ENCODE peak calls at places on chromosomes 2 and 18, in four cellular contexts. One of them, this sample, is unnamed.

GRCh38 chr2:151881342-151881741 is 53.1 kb upstream of the ARL5A start:
- DNase-seq in left ventricle myocardium superior: no peak
- DNase-seq in CD8-positive, alpha-beta memory T cell: no peak
- DNase-seq in AG09319: no peak
- DNase-seq in this sample: no peak

GRCh38 chr2:95208101-95208500 is 780 bp downstream of the ZNF892 start:
- DNase-seq in left ventricle myocardium superior: no peak
- DNase-seq in CD8-positive, alpha-beta memory T cell: no peak
- DNase-seq in AG09319: no peak
- DNase-seq in this sample: no peak

GRCh38 chr2:99811544-99811943 is 321.7 kb upstream of the REV1 start:
- DNase-seq in left ventricle myocardium superior: no peak
- DNase-seq in CD8-positive, alpha-beta memory T cell: no peak
- DNase-seq in AG09319: no peak
- DNase-seq in this sample: no peak

GRCh38 chr2:26840937-26841610 is 6.9 kb upstream of the DPYSL5 start:
- DNase-seq in left ventricle myocardium superior: no peak
- DNase-seq in CD8-positive, alpha-beta memory T cell: no peak
- DNase-seq in AG09319: no peak
- DNase-seq in this sample: no peak

GRCh38 chr2:74835831-74836674 is 2.1 kb downstream of the HK2 start:
- DNase-seq in left ventricle myocardium superior: no peak
- DNase-seq in CD8-positive, alpha-beta memory T cell: no peak
- DNase-seq in AG09319: no peak
- DNase-seq in this sample: no peak

GRCh38 chr2:105301646-105302045 is 27.9 kb downstream of the TGFBRAP1 start:
- DNase-seq in left ventricle myocardium superior: no peak
- DNase-seq in CD8-positive, alpha-beta memory T cell: no peak
- DNase-seq in AG09319: no peak
- DNase-seq in this sample: no peak

GRCh38 chr18:59515147-59515546 is 156.1 kb upstream of the LMAN1 start:
- DNase-seq in left ventricle myocardium superior: no peak
- DNase-seq in CD8-positive, alpha-beta memory T cell: no peak
- DNase-seq in AG09319: no peak
- DNase-seq in this sample: no peak

GRCh38 chr18:68282232-68282631 is 432.7 kb downstream of the TMX3 start:
- DNase-seq in left ventricle myocardium superior: no peak
- DNase-seq in CD8-positive, alpha-beta memory T cell: no peak
- DNase-seq in AG09319: no peak
- DNase-seq in this sample: no peak

GRCh38 chr18:13605901-13606300 is 120.5 kb downstream of the FAM210A start:
- DNase-seq in left ventricle myocardium superior: no peak
- DNase-seq in CD8-positive, alpha-beta memory T cell: no peak
- DNase-seq in AG09319: no peak
- DNase-seq in this sample: no peak

GRCh38 chr2:101135412-101136296 is 15.5 kb downstream of the TBC1D8 start:
- DNase-seq in left ventricle myocardium superior: no peak
- DNase-seq in CD8-positive, alpha-beta memory T cell: no peak
- DNase-seq in AG09319: no peak
- DNase-seq in this sample: no peak

GRCh38 chr18:28576941-28577340 is 400.0 kb upstream of the CDH2 start:
- DNase-seq in left ventricle myocardium superior: no peak
- DNase-seq in CD8-positive, alpha-beta memory T cell: no peak
- DNase-seq in AG09319: no peak
- DNase-seq in this sample: no peak

GRCh38 chr18:30376515-30376914 is 666.0 kb downstream of the DSC3 start:
- DNase-seq in left ventricle myocardium superior: no peak
- DNase-seq in CD8-positive, alpha-beta memory T cell: no peak
- DNase-seq in AG09319: no peak
- DNase-seq in this sample: no peak

GRCh38 chr2:222257645-222258044 is 41.2 kb downstream of the PAX3 start:
- DNase-seq in left ventricle myocardium superior: no peak
- DNase-seq in CD8-positive, alpha-beta memory T cell: no peak
- DNase-seq in AG09319: no peak
- DNase-seq in this sample: no peak

GRCh38 chr2:42954227-42954962 is 162.0 kb upstream of the HAAO start:
- DNase-seq in left ventricle myocardium superior: no peak
- DNase-seq in CD8-positive, alpha-beta memory T cell: no peak
- DNase-seq in AG09319: no peak
- DNase-seq in this sample: no peak

GRCh38 chr2:238163494-238164198 is 4.9 kb downstream of the ERFE start:
- DNase-seq in left ventricle myocardium superior: peak
- DNase-seq in CD8-positive, alpha-beta memory T cell: no peak
- DNase-seq in AG09319: no peak
- DNase-seq in this sample: no peak

GRCh38 chr2:33340265-33340664 is 136.2 kb upstream of the RASGRP3 start:
- DNase-seq in left ventricle myocardium superior: peak
- DNase-seq in CD8-positive, alpha-beta memory T cell: no peak
- DNase-seq in AG09319: no peak
- DNase-seq in this sample: no peak

GRCh38 chr2:100104718-100105677 is 37.4 kb downstream of the AFF3 start:
- DNase-seq in left ventricle myocardium superior: peak
- DNase-seq in CD8-positive, alpha-beta memory T cell: peak
- DNase-seq in AG09319: no peak
- DNase-seq in this sample: no peak

GRCh38 chr2:45001629-45002385 is 7.4 kb downstream of the SIX2 start:
- DNase-seq in left ventricle myocardium superior: no peak
- DNase-seq in CD8-positive, alpha-beta memory T cell: no peak
- DNase-seq in AG09319: no peak
- DNase-seq in this sample: no peak

GRCh38 chr2:239204143-239204875 is 196.5 kb downstream of the HDAC4 start:
- DNase-seq in left ventricle myocardium superior: peak
- DNase-seq in CD8-positive, alpha-beta memory T cell: no peak
- DNase-seq in AG09319: no peak
- DNase-seq in this sample: no peak

GRCh38 chr18:63141777-63142176 is 177.8 kb downstream of the BCL2 start:
- DNase-seq in left ventricle myocardium superior: no peak
- DNase-seq in CD8-positive, alpha-beta memory T cell: no peak
- DNase-seq in AG09319: no peak
- DNase-seq in this sample: no peak

GRCh38 chr2:152890746-152891145 is 172.3 kb downstream of the ARL6IP6 start:
- DNase-seq in left ventricle myocardium superior: no peak
- DNase-seq in CD8-positive, alpha-beta memory T cell: no peak
- DNase-seq in AG09319: no peak
- DNase-seq in this sample: no peak

GRCh38 chr18:79139206-79139605 is 70.0 kb downstream of the ATP9B start:
- DNase-seq in left ventricle myocardium superior: no peak
- DNase-seq in CD8-positive, alpha-beta memory T cell: peak
- DNase-seq in AG09319: no peak
- DNase-seq in this sample: no peak

GRCh38 chr2:80256396-80257167 is 48.0 kb downstream of the LRRTM1 start:
- DNase-seq in left ventricle myocardium superior: no peak
- DNase-seq in CD8-positive, alpha-beta memory T cell: no peak
- DNase-seq in AG09319: no peak
- DNase-seq in this sample: no peak